ENCODE peak calls at places on chromosome 22, in nine cellular contexts. One of them, this sample, is unnamed.

GRCh38 chr22:37174964-37175363 is 13.1 kb downstream of the C1QTNF6 start:
- DNase-seq in stimulated activated CD4-positive, alpha-beta T cell treated with anti-CD3 and anti-CD28 coated beads, Interleukin-4, amount 100 ng/mL, for 4 hours: no peak
- DNase-seq in amniotic stem cell: no peak
- DNase-seq in MV-4-11: no peak
- DNase-seq in astrocyte of the spinal cord: no peak
- DNase-seq in HEK293T: no peak
- DNase-seq in effector CD4-positive, alpha-beta T cell: no peak
- DNase-seq in HTR-8/SVneo: no peak
- DNase-seq in lung: no peak
- DNase-seq in this sample: no peak

GRCh38 chr22:41367680-41368542 is 13.8 kb upstream of the TEF start:
- DNase-seq in stimulated activated CD4-positive, alpha-beta T cell treated with anti-CD3 and anti-CD28 coated beads, Interleukin-4, amount 100 ng/mL, for 4 hours: no peak
- DNase-seq in amniotic stem cell: peak
- DNase-seq in MV-4-11: no peak
- DNase-seq in astrocyte of the spinal cord: peak
- DNase-seq in HEK293T: no peak
- DNase-seq in effector CD4-positive, alpha-beta T cell: no peak
- DNase-seq in HTR-8/SVneo: no peak
- DNase-seq in lung: peak
- DNase-seq in this sample: no peak

GRCh38 chr22:39617342-39617741 is 46.8 kb downstream of the CACNA1I start:
- DNase-seq in stimulated activated CD4-positive, alpha-beta T cell treated with anti-CD3 and anti-CD28 coated beads, Interleukin-4, amount 100 ng/mL, for 4 hours: peak
- DNase-seq in amniotic stem cell: no peak
- DNase-seq in MV-4-11: no peak
- DNase-seq in astrocyte of the spinal cord: no peak
- DNase-seq in HEK293T: no peak
- DNase-seq in effector CD4-positive, alpha-beta T cell: no peak
- DNase-seq in HTR-8/SVneo: no peak
- DNase-seq in lung: no peak
- DNase-seq in this sample: no peak

GRCh38 chr22:45268167-45268957 is 16.4 kb upstream of the UPK3A start:
- DNase-seq in stimulated activated CD4-positive, alpha-beta T cell treated with anti-CD3 and anti-CD28 coated beads, Interleukin-4, amount 100 ng/mL, for 4 hours: peak
- DNase-seq in amniotic stem cell: no peak
- DNase-seq in MV-4-11: no peak
- DNase-seq in astrocyte of the spinal cord: no peak
- DNase-seq in HEK293T: peak
- DNase-seq in effector CD4-positive, alpha-beta T cell: no peak
- DNase-seq in HTR-8/SVneo: no peak
- DNase-seq in lung: no peak
- DNase-seq in this sample: no peak

GRCh38 chr22:22787805-22788459 is 99.7 kb upstream of the IGLL5 start:
- DNase-seq in stimulated activated CD4-positive, alpha-beta T cell treated with anti-CD3 and anti-CD28 coated beads, Interleukin-4, amount 100 ng/mL, for 4 hours: peak
- DNase-seq in amniotic stem cell: no peak
- DNase-seq in MV-4-11: peak
- DNase-seq in astrocyte of the spinal cord: peak
- DNase-seq in HEK293T: peak
- DNase-seq in effector CD4-positive, alpha-beta T cell: peak
- DNase-seq in HTR-8/SVneo: peak
- DNase-seq in lung: peak
- DNase-seq in this sample: no peak

GRCh38 chr22:39125622-39126021 is 26.9 kb downstream of the CBX7 start:
- DNase-seq in stimulated activated CD4-positive, alpha-beta T cell treated with anti-CD3 and anti-CD28 coated beads, Interleukin-4, amount 100 ng/mL, for 4 hours: no peak
- DNase-seq in amniotic stem cell: no peak
- DNase-seq in MV-4-11: no peak
- DNase-seq in astrocyte of the spinal cord: no peak
- DNase-seq in HEK293T: no peak
- DNase-seq in effector CD4-positive, alpha-beta T cell: no peak
- DNase-seq in HTR-8/SVneo: no peak
- DNase-seq in lung: no peak
- DNase-seq in this sample: no peak

GRCh38 chr22:47716890-47717615 is 954.6 kb downstream of the TBC1D22A start:
- DNase-seq in stimulated activated CD4-positive, alpha-beta T cell treated with anti-CD3 and anti-CD28 coated beads, Interleukin-4, amount 100 ng/mL, for 4 hours: no peak
- DNase-seq in amniotic stem cell: no peak
- DNase-seq in MV-4-11: no peak
- DNase-seq in astrocyte of the spinal cord: no peak
- DNase-seq in HEK293T: no peak
- DNase-seq in effector CD4-positive, alpha-beta T cell: no peak
- DNase-seq in HTR-8/SVneo: no peak
- DNase-seq in lung: no peak
- DNase-seq in this sample: no peak

GRCh38 chr22:37848587-37849088 is 581 bp upstream of the EIF3L start:
- DNase-seq in stimulated activated CD4-positive, alpha-beta T cell treated with anti-CD3 and anti-CD28 coated beads, Interleukin-4, amount 100 ng/mL, for 4 hours: no peak
- DNase-seq in amniotic stem cell: no peak
- DNase-seq in MV-4-11: no peak
- DNase-seq in astrocyte of the spinal cord: peak
- DNase-seq in HEK293T: peak
- DNase-seq in effector CD4-positive, alpha-beta T cell: no peak
- DNase-seq in HTR-8/SVneo: no peak
- DNase-seq in lung: no peak
- DNase-seq in this sample: no peak

GRCh38 chr22:27930246-27931060 is 11.4 kb upstream of the PITPNB start:
- DNase-seq in stimulated activated CD4-positive, alpha-beta T cell treated with anti-CD3 and anti-CD28 coated beads, Interleukin-4, amount 100 ng/mL, for 4 hours: no peak
- DNase-seq in amniotic stem cell: no peak
- DNase-seq in MV-4-11: no peak
- DNase-seq in astrocyte of the spinal cord: no peak
- DNase-seq in HEK293T: no peak
- DNase-seq in effector CD4-positive, alpha-beta T cell: no peak
- DNase-seq in HTR-8/SVneo: no peak
- DNase-seq in lung: no peak
- DNase-seq in this sample: no peak

GRCh38 chr22:35904752-35905151 is 123.9 kb downstream of the RBFOX2 start:
- DNase-seq in stimulated activated CD4-positive, alpha-beta T cell treated with anti-CD3 and anti-CD28 coated beads, Interleukin-4, amount 100 ng/mL, for 4 hours: no peak
- DNase-seq in amniotic stem cell: no peak
- DNase-seq in MV-4-11: no peak
- DNase-seq in astrocyte of the spinal cord: no peak
- DNase-seq in HEK293T: no peak
- DNase-seq in effector CD4-positive, alpha-beta T cell: no peak
- DNase-seq in HTR-8/SVneo: no peak
- DNase-seq in lung: no peak
- DNase-seq in this sample: no peak

GRCh38 chr22:48756146-48757111 is 1071.2 kb downstream of the BRD1 start:
- DNase-seq in stimulated activated CD4-positive, alpha-beta T cell treated with anti-CD3 and anti-CD28 coated beads, Interleukin-4, amount 100 ng/mL, for 4 hours: no peak
- DNase-seq in amniotic stem cell: no peak
- DNase-seq in MV-4-11: no peak
- DNase-seq in astrocyte of the spinal cord: no peak
- DNase-seq in HEK293T: no peak
- DNase-seq in effector CD4-positive, alpha-beta T cell: no peak
- DNase-seq in HTR-8/SVneo: no peak
- DNase-seq in lung: peak
- DNase-seq in this sample: no peak

GRCh38 chr22:34004058-34004457 is 83.8 kb upstream of the LARGE1 start:
- DNase-seq in stimulated activated CD4-positive, alpha-beta T cell treated with anti-CD3 and anti-CD28 coated beads, Interleukin-4, amount 100 ng/mL, for 4 hours: no peak
- DNase-seq in amniotic stem cell: no peak
- DNase-seq in MV-4-11: no peak
- DNase-seq in astrocyte of the spinal cord: no peak
- DNase-seq in HEK293T: no peak
- DNase-seq in effector CD4-positive, alpha-beta T cell: no peak
- DNase-seq in HTR-8/SVneo: no peak
- DNase-seq in lung: no peak
- DNase-seq in this sample: no peak

GRCh38 chr22:25137577-25138525 is 61.8 kb upstream of the CRYBB3 start:
- DNase-seq in stimulated activated CD4-positive, alpha-beta T cell treated with anti-CD3 and anti-CD28 coated beads, Interleukin-4, amount 100 ng/mL, for 4 hours: no peak
- DNase-seq in amniotic stem cell: no peak
- DNase-seq in MV-4-11: no peak
- DNase-seq in astrocyte of the spinal cord: no peak
- DNase-seq in HEK293T: peak
- DNase-seq in effector CD4-positive, alpha-beta T cell: no peak
- DNase-seq in HTR-8/SVneo: no peak
- DNase-seq in lung: no peak
- DNase-seq in this sample: no peak

GRCh38 chr22:46068908-46069481 is 81.3 kb upstream of the PPARA start:
- DNase-seq in stimulated activated CD4-positive, alpha-beta T cell treated with anti-CD3 and anti-CD28 coated beads, Interleukin-4, amount 100 ng/mL, for 4 hours: no peak
- DNase-seq in amniotic stem cell: no peak
- DNase-seq in MV-4-11: no peak
- DNase-seq in astrocyte of the spinal cord: peak
- DNase-seq in HEK293T: no peak
- DNase-seq in effector CD4-positive, alpha-beta T cell: no peak
- DNase-seq in HTR-8/SVneo: no peak
- DNase-seq in lung: no peak
- DNase-seq in this sample: peak